ENCODE peak calls at places on chromosomes 3 and 15, in six cellular contexts. O is NAMALWA; R is posterior vena cava; M is activated CD4-positive, alpha-beta T cell treated with anti-CD3 and anti-CD28 coated beads, Interleukin-2, amount 10 ng/mL, durations not matched to agents 7 days and 5 days; Q is stimulated activated CD4-positive, alpha-beta T cell treated with anti-CD3 and anti-CD28 coated beads, Interleukin-1b, Interleukin-23, amount 100 ng/mL, for 4 hours; I is globus pallidus. L is an unnamed sample.

GRCh38 chr3:159252274-159252673 is 450.4 kb downstream of the MFSD1 start:
- DNase-seq in O (no peak), I (no peak), Q (no peak), R (no peak), M (no peak), L (no peak)

GRCh38 chr3:100005670-100006393 is 108.5 kb downstream of the FILIP1L start:
- DNase-seq in O (no peak), I (no peak), R (no peak), Q (no peak), M (no peak), L (no peak)

GRCh38 chr3:63855333-63855940 is 8.2 kb downstream of the THOC7 start:
- DNase-seq in Q (no peak), M (no peak), R (no peak), I (no peak), O (no peak), L (no peak)

GRCh38 chr3:18872466-18872865 is 275.8 kb upstream of the KCNH8 start:
- DNase-seq in Q (no peak), R (no peak), I (no peak), O (peak; percentile 49), M (no peak), L (no peak)

GRCh38 chr3:72282918-72283317 is 498.0 kb upstream of the PROK2 start:
- DNase-seq in M (no peak), R (no peak), Q (no peak), O (no peak), I (no peak), L (no peak)

GRCh38 chr3:177602601-177603136 is 405.4 kb upstream of the TBL1XR1 start:
- DNase-seq in Q (no peak), I (no peak), O (peak; percentile 22), M (no peak), R (no peak), L (no peak)

GRCh38 chr15:33243869-33244268 is 49.4 kb upstream of the FMN1 start:
- DNase-seq in R (no peak), O (no peak), M (no peak), I (no peak), Q (no peak), L (no peak)

GRCh38 chr15:48899793-48900192 is 21.9 kb downstream of the EID1 start:
- DNase-seq in O (no peak), I (no peak), Q (no peak), R (no peak), M (no peak), L (no peak)